ENCODE peak calls at places on chromosomes 12 and 14, in four cellular contexts. One of them, this sample, is unnamed.

GRCh38 chr14:76951149-76951548 is 77.4 kb downstream of the IRF2BPL start:
- DNase-seq in left lung: no peak
- DNase-seq in heart right ventricle: no peak
- DNase-seq in astrocyte of the spinal cord: no peak
- DNase-seq in this sample: no peak

GRCh38 chr14:47674148-47674545 is 1.3 kb downstream of the MDGA2 start:
- DNase-seq in left lung: peak; percentile 79
- DNase-seq in heart right ventricle: no peak
- DNase-seq in astrocyte of the spinal cord: peak; percentile 10
- DNase-seq in this sample: no peak

GRCh38 chr12:57783861-57784260 is 1.3 kb downstream of the TSFM start:
- DNase-seq in left lung: no peak
- DNase-seq in heart right ventricle: no peak
- DNase-seq in astrocyte of the spinal cord: no peak
- DNase-seq in this sample: no peak

GRCh38 chr12:67483871-67484554 is 164.5 kb upstream of the DYRK2 start:
- DNase-seq in left lung: no peak
- DNase-seq in heart right ventricle: no peak
- DNase-seq in astrocyte of the spinal cord: no peak
- DNase-seq in this sample: no peak

GRCh38 chr14:61625171-61625570 is 70.1 kb upstream of the HIF1A start:
- DNase-seq in left lung: no peak
- DNase-seq in heart right ventricle: no peak
- DNase-seq in astrocyte of the spinal cord: peak; percentile 43
- DNase-seq in this sample: no peak

GRCh38 chr14:71372411-71372838 is 465.2 kb downstream of the PCNX1 start:
- DNase-seq in left lung: no peak
- DNase-seq in heart right ventricle: no peak
- DNase-seq in astrocyte of the spinal cord: peak; percentile 85
- DNase-seq in this sample: no peak

GRCh38 chr12:29990971-29991370 is 207.2 kb upstream of the TMTC1 start:
- DNase-seq in left lung: no peak
- DNase-seq in heart right ventricle: no peak
- DNase-seq in astrocyte of the spinal cord: peak; percentile 28
- DNase-seq in this sample: no peak

GRCh38 chr14:53458368-53458814 is 305.3 kb upstream of the DDHD1 start:
- DNase-seq in left lung: no peak
- DNase-seq in heart right ventricle: no peak
- DNase-seq in astrocyte of the spinal cord: peak; percentile 47
- DNase-seq in this sample: no peak

GRCh38 chr14:34064349-34064748 is 113.5 kb upstream of the EGLN3 start:
- DNase-seq in left lung: no peak
- DNase-seq in heart right ventricle: no peak
- DNase-seq in astrocyte of the spinal cord: peak; percentile 64
- DNase-seq in this sample: no peak

GRCh38 chr12:2336409-2336829 is 283.6 kb downstream of the CACNA1C start:
- DNase-seq in left lung: no peak
- DNase-seq in heart right ventricle: no peak
- DNase-seq in astrocyte of the spinal cord: peak; percentile 93
- DNase-seq in this sample: no peak

GRCh38 chr12:119020377-119021360 is 39.3 kb downstream of the SRRM4 start:
- DNase-seq in left lung: no peak
- DNase-seq in heart right ventricle: peak; percentile 57
- DNase-seq in astrocyte of the spinal cord: no peak
- DNase-seq in this sample: peak; percentile 78

GRCh38 chr12:91316825-91317224 is 134.2 kb upstream of the DCN start:
- DNase-seq in left lung: no peak
- DNase-seq in heart right ventricle: no peak
- DNase-seq in astrocyte of the spinal cord: peak; percentile 45
- DNase-seq in this sample: no peak

GRCh38 chr12:14394317-14395058 is 29.0 kb downstream of the ATF7IP start:
- DNase-seq in left lung: no peak
- DNase-seq in heart right ventricle: no peak
- DNase-seq in astrocyte of the spinal cord: peak; percentile 93
- DNase-seq in this sample: no peak

DNA sequence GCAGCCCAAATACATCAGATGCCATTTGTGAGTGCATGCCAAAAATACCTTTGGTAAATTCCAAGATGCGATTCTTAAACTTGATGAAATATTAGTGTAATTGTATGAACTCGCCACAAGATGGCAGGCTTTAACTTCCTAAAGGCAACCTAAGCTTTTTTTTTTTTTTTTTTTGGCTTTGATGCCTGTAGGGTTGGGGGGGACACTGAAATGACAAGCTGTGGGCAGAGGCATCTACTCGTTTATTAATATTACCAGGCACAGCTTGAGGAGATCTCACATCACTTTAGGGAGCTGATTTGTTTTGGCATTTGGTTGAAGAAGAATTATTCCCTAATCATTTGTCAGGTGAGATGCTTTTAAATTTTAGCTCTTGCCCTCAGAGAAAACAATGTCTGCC is 126.7 kb upstream of the CCDC196 start:
- DNase-seq in left lung: no peak
- DNase-seq in heart right ventricle: no peak
- DNase-seq in astrocyte of the spinal cord: peak; percentile 54
- DNase-seq in this sample: no peak
- TF ChIP-seq CTCF in left lung: peak; percentile 47
- TF ChIP-seq CTCF in heart right ventricle: peak; percentile 63
- TF ChIP-seq CTCF in astrocyte of the spinal cord: peak; percentile 41
- TF ChIP-seq CTCF in this sample: peak; percentile 72

GRCh38 chr14:87013583-87013982 is 979.4 kb downstream of the GALC start:
- DNase-seq in left lung: no peak
- DNase-seq in heart right ventricle: no peak
- DNase-seq in astrocyte of the spinal cord: peak; percentile 69
- DNase-seq in this sample: no peak

GRCh38 chr14:87017335-87017734 is 975.6 kb downstream of the GALC start:
- DNase-seq in left lung: no peak
- DNase-seq in heart right ventricle: no peak
- DNase-seq in astrocyte of the spinal cord: no peak
- DNase-seq in this sample: no peak

GRCh38 chr14:87018294-87018693 is 974.7 kb downstream of the GALC start:
- DNase-seq in left lung: no peak
- DNase-seq in heart right ventricle: no peak
- DNase-seq in astrocyte of the spinal cord: no peak
- DNase-seq in this sample: no peak

GRCh38 chr14:87014854-87015253 is 978.1 kb downstream of the GALC start:
- DNase-seq in left lung: no peak
- DNase-seq in heart right ventricle: no peak
- DNase-seq in astrocyte of the spinal cord: no peak
- DNase-seq in this sample: no peak
- TF ChIP-seq CTCF in left lung: no peak
- TF ChIP-seq CTCF in heart right ventricle: no peak
- TF ChIP-seq CTCF in astrocyte of the spinal cord: peak; percentile 7
- TF ChIP-seq CTCF in this sample: peak; percentile 28

DNA sequence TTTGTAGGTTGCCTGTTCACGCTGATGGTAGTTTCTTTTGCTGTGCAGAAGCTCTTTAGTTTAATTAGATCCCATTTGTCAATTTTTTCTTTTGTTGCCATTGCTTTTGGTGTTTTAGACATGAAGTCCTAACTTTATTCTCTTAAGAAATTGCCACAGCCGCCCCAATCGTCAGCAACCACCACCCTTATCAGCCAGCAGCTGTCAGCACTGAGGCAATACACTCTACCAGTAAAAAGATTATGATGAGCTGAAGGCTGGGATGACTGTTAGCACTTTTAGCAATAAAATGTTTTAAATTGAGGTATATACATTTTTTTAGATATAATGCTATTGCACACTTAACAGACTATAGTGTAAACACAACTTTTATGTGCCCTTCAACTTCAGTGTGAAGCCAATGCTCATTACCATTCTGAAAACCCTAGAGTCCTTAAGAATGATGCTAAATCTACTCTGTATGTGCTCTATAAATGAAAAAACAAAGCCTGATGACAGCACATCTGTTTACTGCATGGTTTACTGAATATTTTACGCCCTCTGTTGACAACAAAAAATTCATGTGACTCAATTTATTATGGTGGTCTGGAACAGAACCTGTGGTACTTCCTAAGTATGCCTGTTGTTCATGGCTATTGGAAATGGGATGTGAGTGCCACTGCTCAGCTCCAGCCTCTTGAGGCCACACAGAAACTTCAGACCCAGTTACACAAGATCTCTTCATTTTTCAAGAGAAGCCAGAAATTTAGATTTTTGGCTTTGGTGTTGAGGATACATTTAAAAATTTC is 197.4 kb downstream of the DUSP6 start:
- DNase-seq in left lung: no peak
- DNase-seq in heart right ventricle: no peak
- DNase-seq in astrocyte of the spinal cord: no peak
- DNase-seq in this sample: no peak
- TF ChIP-seq CTCF in left lung: no peak
- TF ChIP-seq CTCF in heart right ventricle: no peak
- TF ChIP-seq CTCF in astrocyte of the spinal cord: no peak
- TF ChIP-seq CTCF in this sample: no peak

GRCh38 chr12:42495244-42495643 is 94.3 kb downstream of the PRICKLE1 start:
- DNase-seq in left lung: no peak
- DNase-seq in heart right ventricle: no peak
- DNase-seq in astrocyte of the spinal cord: no peak
- DNase-seq in this sample: no peak
- TF ChIP-seq CTCF in left lung: no peak
- TF ChIP-seq CTCF in heart right ventricle: no peak
- TF ChIP-seq CTCF in astrocyte of the spinal cord: no peak
- TF ChIP-seq CTCF in this sample: no peak

GRCh38 chr14:103748539-103748867 is 32.9 kb downstream of the ZFYVE21 start:
- DNase-seq in left lung: no peak
- DNase-seq in heart right ventricle: no peak
- DNase-seq in astrocyte of the spinal cord: no peak
- DNase-seq in this sample: no peak

GRCh38 chr14:103753809-103754208 is 38.2 kb downstream of the ZFYVE21 start:
- DNase-seq in left lung: no peak
- DNase-seq in heart right ventricle: no peak
- DNase-seq in astrocyte of the spinal cord: no peak
- DNase-seq in this sample: no peak

GRCh38 chr14:103749452-103749851 is 33.8 kb downstream of the ZFYVE21 start:
- DNase-seq in left lung: no peak
- DNase-seq in heart right ventricle: no peak
- DNase-seq in astrocyte of the spinal cord: no peak
- DNase-seq in this sample: no peak

GRCh38 chr14:103746706-103747105 is 31.1 kb downstream of the ZFYVE21 start:
- DNase-seq in left lung: no peak
- DNase-seq in heart right ventricle: no peak
- DNase-seq in astrocyte of the spinal cord: peak; percentile 53
- DNase-seq in this sample: no peak

GRCh38 chr14:103749860-103750259 is 34.2 kb downstream of the ZFYVE21 start:
- DNase-seq in left lung: no peak
- DNase-seq in heart right ventricle: no peak
- DNase-seq in astrocyte of the spinal cord: no peak
- DNase-seq in this sample: peak; percentile 7
- TF ChIP-seq CTCF in left lung: no peak
- TF ChIP-seq CTCF in heart right ventricle: no peak
- TF ChIP-seq CTCF in astrocyte of the spinal cord: peak; percentile 9
- TF ChIP-seq CTCF in this sample: no peak

DNA sequence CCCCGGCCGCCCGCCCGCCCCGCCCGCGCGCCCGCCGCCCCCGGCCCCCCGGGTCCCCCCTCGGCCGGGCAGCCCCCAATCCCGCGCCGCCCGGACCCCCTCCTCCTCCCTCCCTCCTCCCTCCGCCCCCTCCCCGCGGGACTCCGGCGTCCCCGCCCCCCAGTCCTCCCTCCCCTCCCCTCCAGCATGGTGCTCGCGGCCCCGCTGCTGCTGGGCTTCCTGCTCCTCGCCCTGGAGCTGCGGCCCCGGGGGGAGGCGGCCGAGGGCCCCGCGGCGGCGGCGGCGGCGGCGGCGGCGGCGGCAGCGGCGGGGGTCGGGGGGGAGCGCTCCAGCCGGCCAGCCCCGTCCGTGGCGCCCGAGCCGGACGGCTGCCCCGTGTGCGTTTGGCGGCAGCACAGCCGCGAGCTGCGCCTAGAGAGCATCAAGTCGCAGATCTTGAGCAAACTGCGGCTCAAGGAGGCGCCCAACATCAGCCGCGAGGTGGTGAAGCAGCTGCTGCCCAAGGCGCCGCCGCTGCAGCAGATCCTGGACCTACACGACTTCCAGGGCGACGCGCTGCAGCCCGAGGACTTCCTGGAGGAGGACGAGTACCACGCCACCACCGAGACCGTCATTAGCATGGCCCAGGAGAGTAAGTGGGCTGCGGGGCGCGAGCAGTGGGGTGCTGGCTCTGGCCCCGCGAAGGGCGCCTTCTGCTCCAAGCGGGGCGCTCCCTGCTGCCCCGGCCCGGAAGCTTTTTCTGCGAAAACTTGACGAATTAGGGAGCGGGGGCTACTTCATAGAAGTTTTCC is 404 bp downstream of the GDF11 start:
- DNase-seq in left lung: peak; percentile 88
- DNase-seq in heart right ventricle: peak; percentile 65
- DNase-seq in astrocyte of the spinal cord: peak; percentile 67
- DNase-seq in this sample: no peak
- TF ChIP-seq CTCF in left lung: no peak
- TF ChIP-seq CTCF in heart right ventricle: no peak
- TF ChIP-seq CTCF in astrocyte of the spinal cord: peak; percentile 4
- TF ChIP-seq CTCF in this sample: peak; percentile 25

GRCh38 chr12:97177482-97177881 is 270.4 kb downstream of the NEDD1 start:
- DNase-seq in left lung: no peak
- DNase-seq in heart right ventricle: no peak
- DNase-seq in astrocyte of the spinal cord: peak; percentile 72
- DNase-seq in this sample: no peak

GRCh38 chr12:97169922-97170321 is 262.9 kb downstream of the NEDD1 start:
- DNase-seq in left lung: no peak
- DNase-seq in heart right ventricle: no peak
- DNase-seq in astrocyte of the spinal cord: no peak
- DNase-seq in this sample: no peak

GRCh38 chr12:97168804-97169203 is 261.7 kb downstream of the NEDD1 start:
- DNase-seq in left lung: no peak
- DNase-seq in heart right ventricle: no peak
- DNase-seq in astrocyte of the spinal cord: no peak
- DNase-seq in this sample: no peak

GRCh38 chr12:97173672-97174385 is 266.8 kb downstream of the NEDD1 start:
- DNase-seq in left lung: peak; percentile 46
- DNase-seq in heart right ventricle: no peak
- DNase-seq in astrocyte of the spinal cord: no peak
- DNase-seq in this sample: no peak
- TF ChIP-seq CTCF in left lung: no peak
- TF ChIP-seq CTCF in heart right ventricle: no peak
- TF ChIP-seq CTCF in astrocyte of the spinal cord: no peak
- TF ChIP-seq CTCF in this sample: no peak

GRCh38 chr14:54568821-54569591 is 2.1 kb downstream of the SAMD4A start:
- DNase-seq in left lung: no peak
- DNase-seq in heart right ventricle: no peak
- DNase-seq in astrocyte of the spinal cord: no peak
- DNase-seq in this sample: no peak

GRCh38 chr14:54567224-54567633 is 301 bp downstream of the SAMD4A start:
- DNase-seq in left lung: no peak
- DNase-seq in heart right ventricle: no peak
- DNase-seq in astrocyte of the spinal cord: no peak
- DNase-seq in this sample: no peak

GRCh38 chr14:54566152-54566409 is 847 bp upstream of the SAMD4A start:
- DNase-seq in left lung: no peak
- DNase-seq in heart right ventricle: no peak
- DNase-seq in astrocyte of the spinal cord: no peak
- DNase-seq in this sample: no peak

GRCh38 chr14:54566410-54567223 is at the start of gene SAMD4A:
- DNase-seq in left lung: peak; percentile 90
- DNase-seq in heart right ventricle: peak; percentile 81
- DNase-seq in astrocyte of the spinal cord: peak; percentile 92
- DNase-seq in this sample: peak; percentile 92

GRCh38 chr14:54567634-54568561 is 970 bp downstream of the SAMD4A start:
- DNase-seq in left lung: peak; percentile 87
- DNase-seq in heart right ventricle: peak; percentile 67
- DNase-seq in astrocyte of the spinal cord: peak; percentile 55
- DNase-seq in this sample: no peak
- TF ChIP-seq CTCF in left lung: no peak
- TF ChIP-seq CTCF in heart right ventricle: peak; percentile 7
- TF ChIP-seq CTCF in astrocyte of the spinal cord: no peak
- TF ChIP-seq CTCF in this sample: peak; percentile 28